ENCODE peak calls at places on chromosomes 3 and 15, in eight cellular contexts. T, Q, R, U, F, C, O and G are unnamed samples.

GRCh38 chr15:72487070-72487797 is 13.1 kb downstream of the ARIH1 start:
- DNase-seq in T (peak), Q (no peak), R (no peak), U (no peak), F (no peak), C (peak), O (no peak), G (no peak)

GRCh38 chr15:55319537-55320325 is 709 bp downstream of the PIGB start:
- DNase-seq in T (no peak), Q (peak), R (no peak), U (no peak), F (no peak), C (peak), O (no peak), G (peak)

GRCh38 chr3:13420817-13421755 is 964 bp upstream of the NUP210 start:
- DNase-seq in T (no peak), Q (peak), R (peak), U (peak), F (no peak), C (no peak), O (peak), G (peak)

GRCh38 chr3:53166781-53167291 is 5.8 kb downstream of the PRKCD start:
- DNase-seq in T (peak), Q (no peak), R (peak), U (peak), F (peak), C (peak), O (no peak), G (peak)

GRCh38 chr3:157069406-157069805 is 90.5 kb downstream of the CCNL1 start:
- DNase-seq in T (no peak), Q (no peak), R (no peak), U (no peak), F (no peak), C (no peak), O (no peak), G (no peak)

GRCh38 chr3:38404286-38404685 is 49.4 kb upstream of the ACVR2B start:
- DNase-seq in T (peak), Q (no peak), R (peak), U (no peak), F (no peak), C (peak), O (peak), G (no peak)

GRCh38 chr3:155387571-155387970 is 94.1 kb upstream of the STRIT1 start:
- DNase-seq in T (peak), Q (no peak), R (no peak), U (no peak), F (no peak), C (no peak), O (no peak), G (no peak)

GRCh38 chr3:38510631-38511030 is 14.5 kb downstream of the EXOG start:
- DNase-seq in T (no peak), Q (no peak), R (no peak), U (no peak), F (no peak), C (no peak), O (no peak), G (no peak)

DNA sequence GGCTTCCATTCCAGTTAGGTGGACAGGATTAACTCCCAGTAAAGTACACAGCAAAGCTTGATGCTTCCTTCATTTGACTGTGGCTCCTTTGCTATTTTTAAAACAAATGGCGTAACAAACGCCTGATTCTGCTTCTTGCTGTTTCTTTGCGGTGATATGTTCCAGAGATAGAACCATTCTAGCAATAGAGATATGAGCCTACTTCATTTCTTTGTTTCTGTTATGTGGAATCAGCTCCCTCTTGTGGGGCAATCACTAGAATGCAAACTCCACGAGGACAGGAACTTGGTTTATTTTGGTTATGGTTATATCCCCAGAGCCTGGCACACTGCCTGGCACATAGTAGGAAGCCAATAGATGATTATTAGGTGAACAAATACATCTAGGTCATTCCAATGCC is 122.6 kb upstream of the SLC6A11 start:
- DNase-seq in T (no peak), Q (peak), R (no peak), U (no peak), F (no peak), C (peak), O (no peak), G (no peak)
- TF ChIP-seq CTCF in T (no peak), Q (peak), R (peak), U (no peak), F (no peak), C (no peak), O (peak), G (no peak)

DNA sequence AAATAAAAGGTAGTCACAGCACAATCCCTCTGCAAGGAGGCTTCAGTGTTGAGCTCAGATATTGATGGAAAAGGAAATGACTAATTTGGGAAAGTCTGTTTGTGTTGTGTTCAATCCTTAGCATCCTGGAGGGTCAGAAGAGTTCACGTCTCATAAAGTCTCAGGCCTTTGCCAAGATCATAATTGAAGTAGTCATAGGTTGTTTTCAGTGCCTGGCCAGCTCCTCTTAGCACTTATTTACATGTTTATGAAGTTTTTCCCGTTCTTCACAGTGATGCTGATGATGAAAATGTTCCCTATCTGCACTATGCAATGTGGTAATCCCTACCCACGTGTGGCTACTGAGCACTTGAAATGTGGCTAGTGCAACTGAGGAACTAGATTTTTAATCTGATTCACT is 61.6 kb upstream of the TGFBR2 start:
- DNase-seq in T (peak), Q (no peak), R (no peak), U (no peak), F (peak), C (peak), O (no peak), G (no peak)
- H3K27ac ChIP-seq in T (peak), Q (no peak), R (no peak), U (no peak), F (no peak), C (no peak), O (no peak), G (no peak)

GRCh38 chr3:71987089-71987735 is 202.3 kb upstream of the PROK2 start:
- DNase-seq in T (no peak), Q (no peak), R (no peak), U (no peak), F (no peak), C (peak), O (peak), G (no peak)

GRCh38 chr3:71990545-71990944 is 205.6 kb upstream of the PROK2 start:
- DNase-seq in T (no peak), Q (no peak), R (no peak), U (no peak), F (no peak), C (no peak), O (no peak), G (no peak)

GRCh38 chr3:71989165-71989564 is 204.2 kb upstream of the PROK2 start:
- DNase-seq in T (peak), Q (no peak), R (no peak), U (no peak), F (no peak), C (peak), O (no peak), G (no peak)

GRCh38 chr3:71984843-71985594 is 200.1 kb upstream of the PROK2 start:
- DNase-seq in T (no peak), Q (peak), R (no peak), U (no peak), F (no peak), C (no peak), O (no peak), G (no peak)

GRCh38 chr3:71987828-71988227 is 202.9 kb upstream of the PROK2 start:
- DNase-seq in T (no peak), Q (no peak), R (no peak), U (no peak), F (no peak), C (peak), O (no peak), G (no peak)
- H3K4me3 ChIP-seq in T (no peak), Q (no peak), R (no peak), U (no peak), F (no peak), C (no peak), O (no peak), G (no peak)

GRCh38 chr3:126983276-126983652 is 349 bp downstream of the PLXNA1 start:
- DNase-seq in T (no peak), Q (no peak), R (no peak), U (no peak), F (no peak), C (no peak), O (no peak), G (no peak)
- TF ChIP-seq CTCF in T (no peak), Q (no peak), R (no peak), U (no peak), F (no peak), C (no peak), O (no peak), G (no peak)

DNA sequence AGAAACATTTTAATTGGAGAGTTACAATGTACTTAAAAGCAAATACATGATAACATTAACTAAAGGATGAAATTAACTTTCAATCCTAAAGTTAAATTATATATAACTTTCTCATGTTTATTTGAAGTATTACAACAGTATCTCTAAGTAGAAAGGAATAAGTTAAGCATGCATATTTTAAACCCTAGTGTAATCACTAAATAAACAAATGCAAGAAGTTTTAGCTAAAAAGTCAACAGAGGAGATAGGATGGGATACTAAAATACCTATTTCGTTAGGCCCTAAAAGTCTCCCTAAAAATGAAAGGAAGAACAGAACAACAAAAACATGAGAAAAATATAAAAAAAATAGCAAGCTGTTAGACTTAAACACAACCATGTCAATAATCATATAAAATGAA is 361.3 kb upstream of the THBS1 start:
- DNase-seq in T (no peak), Q (no peak), R (no peak), U (no peak), F (no peak), C (no peak), O (no peak), G (no peak)
- H3K27ac ChIP-seq in T (no peak), Q (no peak), R (no peak), U (no peak), F (no peak), C (no peak), O (no peak), G (no peak)

DNA sequence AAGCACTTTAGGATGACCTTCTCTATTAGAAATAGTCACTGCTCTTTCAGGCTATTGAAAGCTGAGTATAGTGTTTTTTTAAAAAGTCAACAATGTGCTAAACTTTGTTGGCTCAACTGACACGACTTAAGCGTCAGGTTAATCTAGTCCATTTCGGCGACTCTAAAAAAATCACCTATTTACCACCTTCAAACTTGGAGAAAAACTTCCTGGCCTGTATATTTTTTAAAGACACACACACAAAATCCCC is 517.8 kb downstream of the FOXP1 start:
- DNase-seq in T (no peak), Q (no peak), R (no peak), U (no peak), F (no peak), C (no peak), O (no peak), G (no peak)
- H3K4me3 ChIP-seq in T (peak), Q (peak), R (peak), U (no peak), F (peak), C (peak), O (peak), G (peak)

GRCh38 chr3:185657211-185657610 is 71.1 kb downstream of the SENP2 start:
- DNase-seq in T (no peak), Q (no peak), R (no peak), U (no peak), F (no peak), C (no peak), O (no peak), G (no peak)

GRCh38 chr3:185657691-185658503 is 71.8 kb downstream of the SENP2 start:
- DNase-seq in T (no peak), Q (no peak), R (no peak), U (no peak), F (no peak), C (no peak), O (no peak), G (no peak)

GRCh38 chr3:185655426-185656320 is 69.6 kb downstream of the SENP2 start:
- DNase-seq in T (no peak), Q (no peak), R (no peak), U (no peak), F (no peak), C (no peak), O (no peak), G (no peak)

GRCh38 chr3:185654758-185655145 is 68.7 kb downstream of the SENP2 start:
- DNase-seq in T (no peak), Q (no peak), R (no peak), U (no peak), F (no peak), C (no peak), O (no peak), G (no peak)

DNA sequence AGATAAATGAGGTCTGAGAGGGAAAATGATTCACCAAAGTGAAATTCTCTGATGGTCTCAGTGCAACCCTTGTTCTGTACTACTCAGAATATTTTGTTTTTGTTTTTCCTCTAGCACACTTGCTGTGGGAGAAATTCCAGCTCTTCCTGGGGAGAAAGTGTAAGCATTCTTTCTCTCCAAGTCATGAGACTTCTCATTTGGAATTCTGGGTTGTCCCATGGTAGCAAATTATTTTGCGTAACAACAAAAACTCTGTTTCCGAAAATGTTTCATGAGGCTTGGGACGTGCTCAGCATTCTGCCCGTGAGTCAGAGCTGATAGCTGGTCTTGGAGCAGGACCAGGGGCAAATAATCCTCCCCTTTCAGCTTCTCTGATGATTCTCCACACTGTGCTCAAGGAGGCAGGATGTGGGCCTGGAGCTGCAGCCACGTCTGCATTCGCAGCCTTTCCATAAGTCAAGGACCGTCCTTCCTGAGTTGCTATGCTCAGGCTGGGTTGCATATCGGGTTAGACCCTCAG is 70.3 kb downstream of the SENP2 start:
- DNase-seq in T (peak), Q (no peak), R (no peak), U (no peak), F (peak), C (peak), O (no peak), G (no peak)
- TF ChIP-seq CTCF in T (no peak), Q (no peak), R (no peak), U (no peak), F (no peak), C (peak), O (no peak), G (no peak)